ENCODE peak calls at places on chromosomes 5 and 9, in ten cellular contexts. Y is right lobe of liver, F is body of pancreas, H is endothelial cell of umbilical vein, U is stomach, I is uterus, Z is A549, D is HCT116, T is breast epithelium, X is Peyer's patch. E is an unnamed sample.

GRCh38 chr9:101311759-101312420 is 72.9 kb downstream of the BAAT start:
- DNase-seq in T (no peak), D (peak; percentile 83), Z (peak; percentile 55), U (no peak), H (peak; percentile 76), F (peak; percentile 54), I (no peak), Y (no peak), X (no peak), E (no peak)

GRCh38 chr5:152393420-152393819 is 11.7 kb downstream of the NMUR2 start:
- DNase-seq in U (no peak), Z (no peak), T (no peak), X (no peak), D (no peak), I (no peak), H (no peak), Y (no peak), F (no peak), E (no peak)

GRCh38 chr5:131496400-131496713 is 138.7 kb downstream of the RAPGEF6 start:
- DNase-seq in D (no peak), I (no peak), H (no peak), Z (no peak), U (no peak), T (no peak), X (no peak), F (no peak), Y (peak; percentile 49), E (no peak)

GRCh38 chr5:58393716-58394115 is 66.2 kb downstream of the PLK2 start:
- DNase-seq in I (no peak), Z (no peak), T (no peak), X (no peak), F (no peak), U (no peak), H (no peak), Y (no peak), D (no peak), E (no peak)

GRCh38 chr5:31894131-31894530 is 255.2 kb downstream of the PDZD2 start:
- DNase-seq in F (no peak), H (no peak), U (no peak), I (no peak), D (no peak), Z (no peak), Y (no peak), X (no peak), T (no peak), E (no peak)

GRCh38 chr5:6849569-6849968 is 136.3 kb downstream of the TENT4A start:
- DNase-seq in X (no peak), F (no peak), Y (no peak), D (no peak), I (no peak), T (no peak), U (no peak), H (no peak), Z (no peak), E (no peak)

GRCh38 chr5:150498501-150498900 is 9.4 kb upstream of the NDST1 start:
- DNase-seq in T (no peak), Y (peak; percentile 48), H (no peak), Z (no peak), D (no peak), I (no peak), U (no peak), X (no peak), F (no peak), E (no peak)

GRCh38 chr9:26324787-26325186 is 567.8 kb downstream of the CAAP1 start:
- DNase-seq in Y (no peak), X (no peak), T (no peak), H (no peak), Z (no peak), I (no peak), D (no peak), U (no peak), F (peak; percentile 14), E (no peak)

GRCh38 chr9:33466565-33467495 is 6.9 kb downstream of the NOL6 start:
- DNase-seq in U (peak; percentile 83), H (peak; percentile 38), Y (peak; percentile 71), X (peak; percentile 87), F (peak; percentile 67), I (peak; percentile 59), Z (peak; percentile 75), D (no peak), T (no peak), E (peak; percentile 73)

GRCh38 chr9:108761530-108762347 is 94.0 kb downstream of the ACTL7B start:
- DNase-seq in U (peak; percentile 59), I (peak; percentile 39), D (peak; percentile 33), Z (peak; percentile 85), H (peak; percentile 43), T (peak; percentile 32), X (peak; percentile 58), Y (peak; percentile 63), F (peak; percentile 60), E (peak; percentile 37)

GRCh38 chr5:89572696-89573095 is 689.7 kb upstream of the MEF2C start:
- DNase-seq in Z (no peak), T (no peak), I (no peak), F (no peak), H (no peak), D (no peak), U (no peak), Y (no peak), X (no peak), E (no peak)

DNA sequence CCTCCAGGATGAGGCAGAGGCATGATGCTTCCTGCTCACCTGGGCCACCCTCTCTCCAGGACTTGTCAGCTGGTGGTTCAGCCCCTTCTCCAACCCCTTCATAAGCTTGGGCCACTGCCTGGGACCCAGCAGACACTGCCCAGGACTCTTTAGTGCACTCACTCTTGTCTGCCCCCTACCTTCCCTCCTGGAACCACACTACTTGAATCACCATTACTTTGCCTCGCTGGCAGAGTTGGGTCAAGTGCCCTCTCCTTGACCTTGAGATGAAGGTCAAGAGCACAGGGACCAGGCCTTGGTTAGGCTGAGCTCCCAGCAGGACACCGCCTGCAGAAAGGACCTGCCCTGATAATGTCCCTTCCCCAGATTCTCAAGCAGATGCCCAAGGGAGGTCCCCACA is 8.5 kb upstream of the ENDOG start:
- DNase-seq in T (no peak), Z (no peak), U (no peak), I (no peak), H (no peak), Y (no peak), F (no peak), D (no peak), X (no peak), E (no peak)
- TF ChIP-seq POLR2A in T (no peak), Z (no peak), U (no peak), I (no peak), H (no peak), Y (no peak), F (no peak), D (no peak), X (no peak), E (no peak)

DNA sequence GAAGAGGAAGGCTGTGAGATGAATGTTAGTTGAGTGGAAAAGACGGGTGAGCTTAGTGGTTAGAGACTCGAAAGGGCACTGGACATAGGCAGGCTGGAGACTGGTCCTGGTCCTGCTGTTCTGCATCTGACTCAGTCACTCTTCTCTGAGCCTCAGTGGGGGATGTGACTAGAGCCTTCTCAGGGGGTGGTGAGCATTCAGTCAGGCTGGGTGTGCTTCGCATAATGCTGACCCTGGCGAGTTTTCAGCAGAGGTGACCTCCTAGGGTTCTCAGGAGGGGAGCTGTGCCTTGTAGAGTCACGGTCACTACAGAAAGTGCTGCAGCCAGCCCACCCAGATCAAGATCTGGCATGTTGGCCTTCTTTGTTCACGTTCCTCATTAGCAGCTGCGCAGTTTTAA is 44.3 kb downstream of the PRRC2B start:
- DNase-seq in T (no peak), D (no peak), Z (no peak), U (no peak), F (no peak), Y (no peak), H (no peak), I (no peak), X (no peak), E (no peak)
- TF ChIP-seq POLR2A in T (no peak), D (no peak), Z (no peak), U (no peak), F (no peak), Y (no peak), H (no peak), I (no peak), X (no peak), E (no peak)

GRCh38 chr5:81371354-81371876 is 22.5 kb downstream of the ACOT12 start:
- DNase-seq in X (no peak), F (no peak), H (no peak), I (no peak), T (no peak), U (no peak), Y (no peak), D (no peak), Z (no peak), E (no peak)

GRCh38 chr5:81365541-81365940 is 28.4 kb downstream of the ACOT12 start:
- DNase-seq in U (no peak), D (no peak), F (no peak), T (no peak), H (no peak), I (no peak), Y (no peak), X (no peak), Z (no peak), E (no peak)

DNA sequence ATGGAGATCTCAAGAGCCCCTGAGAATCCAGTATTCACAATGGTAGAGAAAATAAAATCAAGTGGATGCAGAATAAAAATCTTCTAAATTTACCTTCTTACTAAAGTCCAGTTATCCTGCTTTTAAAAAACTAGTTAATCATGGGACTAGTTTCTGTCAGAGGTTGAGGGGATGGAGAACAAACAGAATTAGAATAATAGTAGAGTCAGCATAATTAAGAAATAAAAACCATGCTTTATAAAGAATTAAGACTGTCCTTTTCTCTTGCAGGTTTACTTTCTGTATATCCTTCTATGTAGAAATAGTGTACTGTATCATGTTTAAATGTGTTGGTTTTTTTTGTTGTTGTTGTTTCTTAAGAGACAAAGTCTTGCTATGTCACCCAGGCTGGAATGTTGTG is 23.0 kb downstream of the ACOT12 start:
- DNase-seq in D (no peak), H (no peak), Z (no peak), T (no peak), Y (no peak), U (no peak), I (no peak), X (no peak), F (no peak), E (no peak)
- TF ChIP-seq POLR2A in D (no peak), H (no peak), Z (no peak), T (no peak), Y (no peak), U (no peak), I (no peak), X (no peak), F (no peak), E (no peak)

GRCh38 chr9:73132034-73132776 is 19.5 kb upstream of the ANXA1 start:
- DNase-seq in X (peak; percentile 66), U (peak; percentile 61), I (peak; percentile 78), T (peak; percentile 91), Z (no peak), F (peak; percentile 77), D (no peak), H (peak; percentile 94), Y (peak; percentile 58), E (peak; percentile 66)
- TF ChIP-seq POLR2A in X (no peak), U (no peak), I (peak; percentile 24), T (peak; percentile 45), Z (no peak), F (no peak), D (no peak), H (peak; percentile 41), Y (no peak), E (peak; percentile 33)

GRCh38 chr9:133771486-133772482 is 33.6 kb upstream of the SARDH start:
- DNase-seq in T (no peak), Y (peak; percentile 42), H (no peak), D (no peak), F (no peak), I (peak; percentile 5), U (no peak), X (peak; percentile 40), Z (no peak), E (peak; percentile 23)
- TF ChIP-seq POLR2A in T (no peak), Y (no peak), H (no peak), D (no peak), F (no peak), I (no peak), U (no peak), X (no peak), Z (no peak), E (no peak)

GRCh38 chr5:154199263-154199662 is 8.7 kb downstream of the GALNT10 start:
- DNase-seq in Y (no peak), H (no peak), T (no peak), U (no peak), I (no peak), X (no peak), Z (peak; percentile 69), D (no peak), F (no peak), E (no peak)
- TF ChIP-seq POLR2A in Y (no peak), H (no peak), T (no peak), U (no peak), I (no peak), X (no peak), Z (no peak), D (no peak), F (no peak), E (no peak)

E was measured in ovary.